ENCODE peak calls at places on chromosomes 7 and 10, in nine cellular contexts. W, T, J, N, D, H, V, F and O are unnamed samples.

GRCh38 chr10:120832106-120832505 is 19.1 kb upstream of the WDR11 start:
- DNase-seq in W (no peak), T (no peak), J (no peak), N (no peak), D (no peak), H (no peak), V (no peak), F (no peak), O (no peak)

GRCh38 chr10:86191686-86192085 is 174.9 kb downstream of the GRID1 start:
- DNase-seq in W (no peak), T (peak), J (no peak), N (peak), D (no peak), H (no peak), V (no peak), F (no peak), O (no peak)

GRCh38 chr10:71805776-71806705 is 32.7 kb upstream of the VSIR start:
- DNase-seq in W (no peak), T (peak), J (no peak), N (no peak), D (no peak), H (peak), V (peak), F (peak), O (no peak)

GRCh38 chr10:114758331-114758730 is 63.2 kb upstream of the FHIP2A start:
- DNase-seq in W (no peak), T (no peak), J (no peak), N (no peak), D (no peak), H (no peak), V (no peak), F (no peak), O (no peak)

GRCh38 chr10:670038-670437 is 19.4 kb downstream of the DIP2C start:
- DNase-seq in W (no peak), T (no peak), J (no peak), N (no peak), D (no peak), H (no peak), V (no peak), F (no peak), O (no peak)

GRCh38 chr7:158447206-158448171 is 140.1 kb downstream of the PTPRN2 start:
- DNase-seq in W (no peak), T (peak), J (no peak), N (no peak), D (no peak), H (no peak), V (no peak), F (no peak), O (no peak)

GRCh38 chr10:78846071-78846470 is 222.7 kb upstream of the ZMIZ1 start:
- DNase-seq in W (no peak), T (no peak), J (no peak), N (no peak), D (no peak), H (no peak), V (no peak), F (no peak), O (no peak)

GRCh38 chr10:100346351-100346764 is 675 bp upstream of the SCD start:
- DNase-seq in W (peak), T (peak), J (peak), N (peak), D (peak), H (peak), V (peak), F (peak), O (peak)

GRCh38 chr10:70915206-70915605 is 26.8 kb upstream of the PCBD1 start:
- DNase-seq in W (no peak), T (no peak), J (no peak), N (no peak), D (no peak), H (no peak), V (no peak), F (peak), O (no peak)

GRCh38 chr10:122116331-122116730 is 127.4 kb downstream of the TACC2 start:
- DNase-seq in W (no peak), T (no peak), J (no peak), N (no peak), D (peak), H (peak), V (peak), F (no peak), O (no peak)

GRCh38 chr7:132191418-132191817 is 384.9 kb downstream of the PLXNA4 start:
- DNase-seq in W (no peak), T (no peak), J (no peak), N (no peak), D (no peak), H (no peak), V (peak), F (no peak), O (no peak)

DNA sequence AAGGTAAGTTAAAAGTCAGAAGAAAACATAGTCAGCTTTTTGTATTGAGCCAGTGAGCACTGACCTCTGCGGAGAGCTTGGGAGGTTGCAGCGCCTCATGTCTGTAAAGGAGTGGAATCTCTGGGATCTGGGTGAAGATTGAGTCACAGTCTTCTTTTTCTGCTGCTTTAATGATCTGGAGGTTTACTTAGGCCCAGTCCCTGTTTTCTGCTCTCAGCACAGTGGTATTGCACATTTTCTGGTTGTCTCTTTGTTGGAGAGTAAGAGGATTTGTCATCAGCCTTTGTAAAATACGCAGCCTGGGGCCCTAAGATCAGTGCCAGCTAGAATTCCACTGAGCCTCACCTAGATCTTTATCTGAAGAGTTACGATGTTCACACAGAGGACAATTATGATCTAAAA is 58.3 kb upstream of the GJD4 start:
- DNase-seq in W (no peak), T (no peak), J (peak), N (no peak), D (no peak), H (peak), V (peak), F (no peak), O (no peak)
- TF ChIP-seq CTCF in W (no peak), T (no peak), J (no peak), N (no peak), D (no peak), H (no peak), V (peak), F (no peak), O (no peak)

DNA sequence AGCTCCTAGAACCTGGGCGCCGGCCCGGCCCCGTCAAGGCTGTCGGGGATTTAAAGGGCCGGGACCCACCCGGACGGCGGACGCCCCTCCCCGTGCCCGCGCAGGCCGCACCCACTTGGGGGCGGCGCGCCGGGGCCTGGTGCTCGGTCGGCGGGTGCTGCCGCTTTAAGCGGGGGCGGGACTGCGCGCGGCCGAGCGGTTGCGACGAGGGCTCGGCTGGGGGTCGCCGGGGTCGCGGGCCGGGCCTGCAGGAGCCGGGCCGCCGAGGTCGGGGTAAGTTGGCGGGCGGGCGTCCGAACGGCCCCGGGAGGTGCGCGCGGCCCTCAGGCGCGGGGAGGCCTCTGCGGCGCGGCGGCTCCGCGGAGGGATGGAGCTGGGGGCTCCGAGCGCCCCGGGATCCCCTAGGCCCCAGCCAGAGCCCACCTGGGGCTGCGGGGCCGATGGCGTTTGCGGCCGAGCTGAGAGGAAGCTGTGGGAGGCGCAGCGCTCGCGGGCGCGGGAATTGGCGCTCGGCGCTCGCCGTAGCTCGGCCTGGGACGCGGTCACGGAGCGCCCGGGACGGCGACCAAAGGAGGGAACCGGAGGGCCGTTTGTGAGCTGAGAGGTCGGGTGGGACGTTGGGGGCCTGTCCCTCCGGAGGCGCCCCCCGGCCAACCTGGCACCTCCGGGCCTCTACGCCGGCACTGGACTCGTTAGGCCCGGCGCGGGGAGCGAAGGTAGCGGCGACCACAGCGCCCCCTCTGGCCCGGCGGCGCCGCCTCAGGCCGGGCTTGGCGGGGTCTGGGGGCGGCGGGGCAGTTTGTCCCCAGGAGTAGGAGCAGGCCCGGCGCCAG is at the start of gene TRRAP:
- DNase-seq in W (peak), T (peak), J (peak), N (peak), D (peak), H (peak), V (peak), F (peak), O (peak)
- TF ChIP-seq CTCF in W (peak), T (no peak), J (peak), N (peak), D (peak), H (peak), V (peak), F (peak), O (peak)

GRCh38 chr7:91953618-91954017 is 13.0 kb downstream of the AKAP9 start:
- DNase-seq in W (no peak), T (no peak), J (no peak), N (no peak), D (no peak), H (peak), V (peak), F (no peak), O (no peak)
- TF ChIP-seq CTCF in W (no peak), T (no peak), J (peak), N (no peak), D (peak), H (peak), V (peak), F (no peak), O (no peak)

DNA sequence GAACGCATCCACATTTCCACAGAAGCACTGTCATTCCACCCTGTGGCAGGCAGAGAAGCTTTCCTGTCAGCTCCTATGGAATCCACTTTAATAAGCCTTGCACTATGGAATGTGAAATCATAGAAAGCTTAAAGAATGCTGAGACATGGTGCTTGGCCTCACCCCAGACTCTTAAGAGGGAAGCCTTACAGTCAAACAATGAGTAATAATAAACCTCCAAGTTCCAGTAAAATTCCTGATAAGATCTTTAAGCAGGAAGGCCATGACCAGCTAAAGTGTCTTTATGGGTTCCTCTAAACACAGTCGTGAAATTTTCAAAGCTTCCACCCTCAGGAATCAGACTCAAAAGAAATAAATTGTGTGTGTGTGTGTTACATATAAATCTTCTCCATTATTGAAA is 11.9 kb upstream of the TEX36 start:
- DNase-seq in W (no peak), T (no peak), J (peak), N (no peak), D (peak), H (peak), V (peak), F (no peak), O (no peak)
- TF ChIP-seq CTCF in W (no peak), T (no peak), J (no peak), N (no peak), D (no peak), H (no peak), V (no peak), F (no peak), O (no peak)

GRCh38 chr10:129274928-129275474 is 192.0 kb upstream of the MGMT start:
- DNase-seq in W (no peak), T (no peak), J (no peak), N (no peak), D (no peak), H (no peak), V (no peak), F (no peak), O (no peak)
- TF ChIP-seq CTCF in W (no peak), T (no peak), J (no peak), N (no peak), D (no peak), H (no peak), V (no peak), F (no peak), O (peak)

DNA sequence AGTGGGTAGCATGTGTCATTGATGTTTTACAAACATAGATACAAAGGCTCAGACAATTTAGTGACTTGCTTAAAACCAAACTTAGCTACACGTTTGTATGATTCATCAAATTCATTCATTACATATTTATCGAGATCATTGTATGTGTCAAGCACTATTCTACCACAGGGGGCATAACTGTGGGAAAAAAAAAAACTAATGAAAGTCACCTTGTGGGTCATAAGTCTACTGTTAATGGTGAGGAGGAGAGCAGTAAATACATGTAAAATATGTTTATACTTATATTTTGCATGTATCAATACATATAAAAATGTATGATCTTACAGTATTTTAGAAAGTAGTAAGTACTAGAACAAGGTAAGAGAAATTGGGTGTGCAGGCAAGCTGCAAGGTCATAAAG is 933.8 kb downstream of the IPMK start:
- DNase-seq in W (no peak), T (no peak), J (no peak), N (no peak), D (no peak), H (no peak), V (no peak), F (no peak), O (no peak)
- TF ChIP-seq CTCF in W (no peak), T (no peak), J (peak), N (no peak), D (no peak), H (no peak), V (no peak), F (no peak), O (no peak)

GRCh38 chr7:56097700-56098099 is 4.9 kb upstream of the PHKG1 start:
- DNase-seq in W (peak), T (peak), J (no peak), N (peak), D (peak), H (peak), V (peak), F (no peak), O (no peak)

GRCh38 chr7:56087445-56087844 is 5.3 kb downstream of the PHKG1 start:
- DNase-seq in W (no peak), T (no peak), J (no peak), N (no peak), D (no peak), H (no peak), V (no peak), F (no peak), O (no peak)

GRCh38 chr7:56091591-56091990 is 1.2 kb downstream of the PHKG1 start:
- DNase-seq in W (peak), T (no peak), J (no peak), N (peak), D (no peak), H (no peak), V (no peak), F (no peak), O (no peak)

GRCh38 chr7:56092789-56093531 is at the start of gene PHKG1:
- DNase-seq in W (peak), T (peak), J (peak), N (peak), D (peak), H (peak), V (peak), F (peak), O (no peak)
- TF ChIP-seq CTCF in W (peak), T (no peak), J (peak), N (peak), D (peak), H (peak), V (peak), F (peak), O (peak)

GRCh38 chr10:110676016-110676415 is 31.9 kb downstream of the RBM20 start:
- DNase-seq in W (no peak), T (no peak), J (no peak), N (no peak), D (no peak), H (no peak), V (no peak), F (no peak), O (no peak)

GRCh38 chr10:110670335-110670734 is 26.2 kb downstream of the RBM20 start:
- DNase-seq in W (no peak), T (no peak), J (no peak), N (no peak), D (no peak), H (no peak), V (no peak), F (no peak), O (no peak)

GRCh38 chr10:110668443-110668842 is 24.3 kb downstream of the RBM20 start:
- DNase-seq in W (no peak), T (no peak), J (no peak), N (no peak), D (no peak), H (no peak), V (no peak), F (no peak), O (no peak)

GRCh38 chr10:110671788-110672579 is 27.8 kb downstream of the RBM20 start:
- DNase-seq in W (peak), T (peak), J (peak), N (peak), D (peak), H (peak), V (peak), F (peak), O (peak)

DNA sequence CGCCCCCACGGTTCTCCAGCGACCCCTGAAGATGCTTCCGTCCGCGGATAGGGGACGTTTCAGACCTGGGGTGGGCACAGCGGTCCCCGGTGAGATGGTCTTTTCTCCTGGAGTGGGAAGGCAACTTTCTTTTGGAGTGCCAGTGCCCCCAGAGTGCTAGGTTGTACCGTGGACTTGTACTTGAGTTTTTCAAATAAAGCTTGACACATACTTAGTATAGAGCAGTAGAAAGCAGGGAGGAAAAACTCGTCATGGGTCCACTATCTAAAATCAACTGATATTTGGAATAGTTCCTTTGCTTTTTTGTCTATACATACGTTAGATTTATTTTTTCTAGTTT is 28.4 kb downstream of the RBM20 start:
- DNase-seq in W (no peak), T (no peak), J (no peak), N (peak), D (no peak), H (no peak), V (peak), F (no peak), O (no peak)
- TF ChIP-seq CTCF in W (no peak), T (no peak), J (no peak), N (no peak), D (no peak), H (no peak), V (no peak), F (no peak), O (no peak)